ENCODE peak calls at places on chromosome 3, in five cellular contexts. One of them, this sample, is unnamed.

GRCh38 chr3:135516143-135516542 is 449.4 kb upstream of the PPP2R3A start:
- ATAC-seq in activated T-helper 17 cell treated with anti-CD3 and anti-CD28 coated beads, Interleukin-2, amount 50 U/mL, for 72 hours: no peak
- ATAC-seq in activated CD8-positive, alpha-beta T cell treated with anti-CD3 and anti-CD28 coated beads for 36 hours: no peak
- ATAC-seq in activated T-cell treated with anti-CD3 and anti-CD28 coated beads, Interleukin-2, amount 50 U/mL, for 4 hours: no peak
- ATAC-seq in heart left ventricle: no peak
- ATAC-seq in this sample: no peak

GRCh38 chr3:49124203-49124602 is 3.6 kb upstream of the USP19 start:
- ATAC-seq in heart left ventricle: no peak
- ATAC-seq in activated T-cell treated with anti-CD3 and anti-CD28 coated beads, Interleukin-2, amount 50 U/mL, for 4 hours: no peak
- ATAC-seq in activated CD8-positive, alpha-beta T cell treated with anti-CD3 and anti-CD28 coated beads for 36 hours: no peak
- ATAC-seq in activated T-helper 17 cell treated with anti-CD3 and anti-CD28 coated beads, Interleukin-2, amount 50 U/mL, for 72 hours: no peak
- ATAC-seq in this sample: no peak

GRCh38 chr3:149806171-149806778 is 6.7 kb upstream of the RNF13 start:
- ATAC-seq in activated T-helper 17 cell treated with anti-CD3 and anti-CD28 coated beads, Interleukin-2, amount 50 U/mL, for 72 hours: no peak
- ATAC-seq in activated CD8-positive, alpha-beta T cell treated with anti-CD3 and anti-CD28 coated beads for 36 hours: no peak
- ATAC-seq in activated T-cell treated with anti-CD3 and anti-CD28 coated beads, Interleukin-2, amount 50 U/mL, for 4 hours: no peak
- ATAC-seq in heart left ventricle: no peak
- ATAC-seq in this sample: no peak

GRCh38 chr3:29291262-29291981 is 10.6 kb downstream of the RBMS3 start:
- ATAC-seq in activated CD8-positive, alpha-beta T cell treated with anti-CD3 and anti-CD28 coated beads for 36 hours: no peak
- ATAC-seq in heart left ventricle: peak
- ATAC-seq in activated T-helper 17 cell treated with anti-CD3 and anti-CD28 coated beads, Interleukin-2, amount 50 U/mL, for 72 hours: no peak
- ATAC-seq in activated T-cell treated with anti-CD3 and anti-CD28 coated beads, Interleukin-2, amount 50 U/mL, for 4 hours: no peak
- ATAC-seq in this sample: no peak

GRCh38 chr3:52211268-52211891 is 13.4 kb downstream of the ALAS1 start:
- ATAC-seq in activated CD8-positive, alpha-beta T cell treated with anti-CD3 and anti-CD28 coated beads for 36 hours: no peak
- ATAC-seq in activated T-cell treated with anti-CD3 and anti-CD28 coated beads, Interleukin-2, amount 50 U/mL, for 4 hours: no peak
- ATAC-seq in heart left ventricle: no peak
- ATAC-seq in activated T-helper 17 cell treated with anti-CD3 and anti-CD28 coated beads, Interleukin-2, amount 50 U/mL, for 72 hours: no peak
- ATAC-seq in this sample: no peak

GRCh38 chr3:134394380-134394779 is 20.1 kb upstream of the AMOTL2 start:
- ATAC-seq in activated T-cell treated with anti-CD3 and anti-CD28 coated beads, Interleukin-2, amount 50 U/mL, for 4 hours: no peak
- ATAC-seq in heart left ventricle: no peak
- ATAC-seq in activated CD8-positive, alpha-beta T cell treated with anti-CD3 and anti-CD28 coated beads for 36 hours: no peak
- ATAC-seq in activated T-helper 17 cell treated with anti-CD3 and anti-CD28 coated beads, Interleukin-2, amount 50 U/mL, for 72 hours: no peak
- ATAC-seq in this sample: no peak

GRCh38 chr3:123678108-123678511 is 93.3 kb upstream of the HACD2 start:
- ATAC-seq in activated T-cell treated with anti-CD3 and anti-CD28 coated beads, Interleukin-2, amount 50 U/mL, for 4 hours: no peak
- ATAC-seq in activated CD8-positive, alpha-beta T cell treated with anti-CD3 and anti-CD28 coated beads for 36 hours: no peak
- ATAC-seq in heart left ventricle: peak
- ATAC-seq in activated T-helper 17 cell treated with anti-CD3 and anti-CD28 coated beads, Interleukin-2, amount 50 U/mL, for 72 hours: no peak
- ATAC-seq in this sample: no peak

GRCh38 chr3:129001101-129001816 is at the start of gene EFCC1:
- ATAC-seq in heart left ventricle: peak
- ATAC-seq in activated T-cell treated with anti-CD3 and anti-CD28 coated beads, Interleukin-2, amount 50 U/mL, for 4 hours: peak
- ATAC-seq in activated T-helper 17 cell treated with anti-CD3 and anti-CD28 coated beads, Interleukin-2, amount 50 U/mL, for 72 hours: peak
- ATAC-seq in activated CD8-positive, alpha-beta T cell treated with anti-CD3 and anti-CD28 coated beads for 36 hours: peak
- ATAC-seq in this sample: no peak

GRCh38 chr3:119346076-119346496 is 51.9 kb downstream of the ARHGAP31 start:
- ATAC-seq in activated CD8-positive, alpha-beta T cell treated with anti-CD3 and anti-CD28 coated beads for 36 hours: no peak
- ATAC-seq in activated T-cell treated with anti-CD3 and anti-CD28 coated beads, Interleukin-2, amount 50 U/mL, for 4 hours: no peak
- ATAC-seq in heart left ventricle: no peak
- ATAC-seq in activated T-helper 17 cell treated with anti-CD3 and anti-CD28 coated beads, Interleukin-2, amount 50 U/mL, for 72 hours: no peak
- ATAC-seq in this sample: no peak

GRCh38 chr3:5120446-5120845 is 1.6 kb upstream of the ARL8B start:
- ATAC-seq in activated T-helper 17 cell treated with anti-CD3 and anti-CD28 coated beads, Interleukin-2, amount 50 U/mL, for 72 hours: no peak
- ATAC-seq in activated CD8-positive, alpha-beta T cell treated with anti-CD3 and anti-CD28 coated beads for 36 hours: no peak
- ATAC-seq in heart left ventricle: no peak
- ATAC-seq in activated T-cell treated with anti-CD3 and anti-CD28 coated beads, Interleukin-2, amount 50 U/mL, for 4 hours: no peak
- ATAC-seq in this sample: no peak

GRCh38 chr3:54866221-54866620 is 61.6 kb downstream of the LRTM1 start:
- ATAC-seq in heart left ventricle: no peak
- ATAC-seq in activated T-cell treated with anti-CD3 and anti-CD28 coated beads, Interleukin-2, amount 50 U/mL, for 4 hours: no peak
- ATAC-seq in activated CD8-positive, alpha-beta T cell treated with anti-CD3 and anti-CD28 coated beads for 36 hours: no peak
- ATAC-seq in activated T-helper 17 cell treated with anti-CD3 and anti-CD28 coated beads, Interleukin-2, amount 50 U/mL, for 72 hours: no peak
- ATAC-seq in this sample: no peak

GRCh38 chr3:72060447-72061034 is 275.6 kb upstream of the PROK2 start:
- ATAC-seq in activated T-cell treated with anti-CD3 and anti-CD28 coated beads, Interleukin-2, amount 50 U/mL, for 4 hours: peak
- ATAC-seq in activated CD8-positive, alpha-beta T cell treated with anti-CD3 and anti-CD28 coated beads for 36 hours: no peak
- ATAC-seq in activated T-helper 17 cell treated with anti-CD3 and anti-CD28 coated beads, Interleukin-2, amount 50 U/mL, for 72 hours: peak
- ATAC-seq in heart left ventricle: no peak
- ATAC-seq in this sample: no peak

GRCh38 chr3:25910997-25911396 is 121.1 kb downstream of the OXSM start:
- ATAC-seq in activated CD8-positive, alpha-beta T cell treated with anti-CD3 and anti-CD28 coated beads for 36 hours: no peak
- ATAC-seq in heart left ventricle: no peak
- ATAC-seq in activated T-cell treated with anti-CD3 and anti-CD28 coated beads, Interleukin-2, amount 50 U/mL, for 4 hours: no peak
- ATAC-seq in activated T-helper 17 cell treated with anti-CD3 and anti-CD28 coated beads, Interleukin-2, amount 50 U/mL, for 72 hours: peak
- ATAC-seq in this sample: no peak

GRCh38 chr3:45635475-45636256 is 41.1 kb downstream of the LIMD1 start:
- ATAC-seq in activated T-cell treated with anti-CD3 and anti-CD28 coated beads, Interleukin-2, amount 50 U/mL, for 4 hours: no peak
- ATAC-seq in activated CD8-positive, alpha-beta T cell treated with anti-CD3 and anti-CD28 coated beads for 36 hours: no peak
- ATAC-seq in heart left ventricle: no peak
- ATAC-seq in activated T-helper 17 cell treated with anti-CD3 and anti-CD28 coated beads, Interleukin-2, amount 50 U/mL, for 72 hours: peak
- ATAC-seq in this sample: no peak

GRCh38 chr3:57025237-57025636 is 35.2 kb upstream of the SPATA12 start:
- ATAC-seq in heart left ventricle: no peak
- ATAC-seq in activated CD8-positive, alpha-beta T cell treated with anti-CD3 and anti-CD28 coated beads for 36 hours: no peak
- ATAC-seq in activated T-helper 17 cell treated with anti-CD3 and anti-CD28 coated beads, Interleukin-2, amount 50 U/mL, for 72 hours: no peak
- ATAC-seq in activated T-cell treated with anti-CD3 and anti-CD28 coated beads, Interleukin-2, amount 50 U/mL, for 4 hours: no peak
- ATAC-seq in this sample: no peak

GRCh38 chr3:121153851-121154250 is 245.8 kb downstream of the STXBP5L start:
- ATAC-seq in activated CD8-positive, alpha-beta T cell treated with anti-CD3 and anti-CD28 coated beads for 36 hours: no peak
- ATAC-seq in activated T-helper 17 cell treated with anti-CD3 and anti-CD28 coated beads, Interleukin-2, amount 50 U/mL, for 72 hours: no peak
- ATAC-seq in activated T-cell treated with anti-CD3 and anti-CD28 coated beads, Interleukin-2, amount 50 U/mL, for 4 hours: no peak
- ATAC-seq in heart left ventricle: no peak
- ATAC-seq in this sample: no peak

GRCh38 chr3:134008630-134009156 is 21.0 kb downstream of the SLCO2A1 start:
- ATAC-seq in activated T-cell treated with anti-CD3 and anti-CD28 coated beads, Interleukin-2, amount 50 U/mL, for 4 hours: no peak
- ATAC-seq in activated CD8-positive, alpha-beta T cell treated with anti-CD3 and anti-CD28 coated beads for 36 hours: no peak
- ATAC-seq in activated T-helper 17 cell treated with anti-CD3 and anti-CD28 coated beads, Interleukin-2, amount 50 U/mL, for 72 hours: no peak
- ATAC-seq in heart left ventricle: peak
- ATAC-seq in this sample: no peak

GRCh38 chr3:58679974-58680656 is 13.5 kb upstream of the FAM3D start:
- ATAC-seq in heart left ventricle: peak
- ATAC-seq in activated CD8-positive, alpha-beta T cell treated with anti-CD3 and anti-CD28 coated beads for 36 hours: no peak
- ATAC-seq in activated T-cell treated with anti-CD3 and anti-CD28 coated beads, Interleukin-2, amount 50 U/mL, for 4 hours: no peak
- ATAC-seq in activated T-helper 17 cell treated with anti-CD3 and anti-CD28 coated beads, Interleukin-2, amount 50 U/mL, for 72 hours: no peak
- ATAC-seq in this sample: no peak

GRCh38 chr3:193970773-193971206 is 165.2 kb upstream of the HES1 start:
- ATAC-seq in heart left ventricle: no peak
- ATAC-seq in activated T-cell treated with anti-CD3 and anti-CD28 coated beads, Interleukin-2, amount 50 U/mL, for 4 hours: no peak
- ATAC-seq in activated T-helper 17 cell treated with anti-CD3 and anti-CD28 coated beads, Interleukin-2, amount 50 U/mL, for 72 hours: peak
- ATAC-seq in activated CD8-positive, alpha-beta T cell treated with anti-CD3 and anti-CD28 coated beads for 36 hours: peak
- ATAC-seq in this sample: peak

GRCh38 chr3:99529265-99529664 is 109.1 kb upstream of the COL8A1 start:
- ATAC-seq in activated CD8-positive, alpha-beta T cell treated with anti-CD3 and anti-CD28 coated beads for 36 hours: no peak
- ATAC-seq in heart left ventricle: no peak
- ATAC-seq in activated T-helper 17 cell treated with anti-CD3 and anti-CD28 coated beads, Interleukin-2, amount 50 U/mL, for 72 hours: no peak
- ATAC-seq in activated T-cell treated with anti-CD3 and anti-CD28 coated beads, Interleukin-2, amount 50 U/mL, for 4 hours: no peak
- ATAC-seq in this sample: no peak

GRCh38 chr3:34008191-34008590 is 209.8 kb downstream of the PDCD6IP start:
- ATAC-seq in activated T-helper 17 cell treated with anti-CD3 and anti-CD28 coated beads, Interleukin-2, amount 50 U/mL, for 72 hours: no peak
- ATAC-seq in heart left ventricle: no peak
- ATAC-seq in activated CD8-positive, alpha-beta T cell treated with anti-CD3 and anti-CD28 coated beads for 36 hours: no peak
- ATAC-seq in activated T-cell treated with anti-CD3 and anti-CD28 coated beads, Interleukin-2, amount 50 U/mL, for 4 hours: no peak
- ATAC-seq in this sample: peak

GRCh38 chr3:123883111-123883510 is 1.0 kb downstream of the MYLK start:
- ATAC-seq in activated T-cell treated with anti-CD3 and anti-CD28 coated beads, Interleukin-2, amount 50 U/mL, for 4 hours: no peak
- ATAC-seq in activated T-helper 17 cell treated with anti-CD3 and anti-CD28 coated beads, Interleukin-2, amount 50 U/mL, for 72 hours: no peak
- ATAC-seq in activated CD8-positive, alpha-beta T cell treated with anti-CD3 and anti-CD28 coated beads for 36 hours: no peak
- ATAC-seq in heart left ventricle: no peak
- ATAC-seq in this sample: no peak

GRCh38 chr3:130843441-130843840 is 50.4 kb upstream of the ATP2C1 start:
- ATAC-seq in heart left ventricle: peak
- ATAC-seq in activated T-helper 17 cell treated with anti-CD3 and anti-CD28 coated beads, Interleukin-2, amount 50 U/mL, for 72 hours: no peak
- ATAC-seq in activated CD8-positive, alpha-beta T cell treated with anti-CD3 and anti-CD28 coated beads for 36 hours: no peak
- ATAC-seq in activated T-cell treated with anti-CD3 and anti-CD28 coated beads, Interleukin-2, amount 50 U/mL, for 4 hours: no peak
- ATAC-seq in this sample: no peak

This sample was measured in stimulated activated memory B cell treated with anti-CD40 and anti-IgM and Interleukin-4, amounts not matched to agents 10 μg/mL and 1 μg/mL and 100 μg/mL, for 72 hours.